ENCODE peak calls at places on chromosomes 2 and 18, in ten cellular contexts. One of them, this sample, is unnamed.

GRCh38 chr2:216298719-216299118 is 73.6 kb downstream of the MARCHF4 start:
- DNase-seq in tibial nerve: no peak
- DNase-seq in D341Med: no peak
- DNase-seq in psoas muscle: no peak
- DNase-seq in aorta: no peak
- DNase-seq in stimulated activated CD4-positive, alpha-beta T cell treated with anti-CD3 and anti-CD28 coated beads, Interleukin-4, amount 100 ng/mL, for 4 hours: no peak
- DNase-seq in DMS 273 treated with DMSO at 0.1 percent for 48 hours: no peak
- DNase-seq in GM12865: no peak
- DNase-seq in amniotic stem cell: peak
- DNase-seq in AG10803: peak
- DNase-seq in this sample: no peak

GRCh38 chr2:155525194-155525593 is 807.3 kb downstream of the NR4A2 start:
- DNase-seq in tibial nerve: no peak
- DNase-seq in D341Med: no peak
- DNase-seq in psoas muscle: no peak
- DNase-seq in aorta: no peak
- DNase-seq in stimulated activated CD4-positive, alpha-beta T cell treated with anti-CD3 and anti-CD28 coated beads, Interleukin-4, amount 100 ng/mL, for 4 hours: no peak
- DNase-seq in DMS 273 treated with DMSO at 0.1 percent for 48 hours: peak
- DNase-seq in GM12865: no peak
- DNase-seq in amniotic stem cell: no peak
- DNase-seq in AG10803: no peak
- DNase-seq in this sample: no peak

GRCh38 chr18:45890606-45891005 is 65.1 kb downstream of the SIGLEC15 start:
- DNase-seq in tibial nerve: no peak
- DNase-seq in D341Med: no peak
- DNase-seq in psoas muscle: no peak
- DNase-seq in aorta: no peak
- DNase-seq in stimulated activated CD4-positive, alpha-beta T cell treated with anti-CD3 and anti-CD28 coated beads, Interleukin-4, amount 100 ng/mL, for 4 hours: no peak
- DNase-seq in DMS 273 treated with DMSO at 0.1 percent for 48 hours: no peak
- DNase-seq in GM12865: no peak
- DNase-seq in amniotic stem cell: no peak
- DNase-seq in AG10803: no peak
- DNase-seq in this sample: no peak

GRCh38 chr2:150802648-150803047 is 315.2 kb upstream of the RND3 start:
- DNase-seq in tibial nerve: no peak
- DNase-seq in D341Med: no peak
- DNase-seq in psoas muscle: no peak
- DNase-seq in aorta: no peak
- DNase-seq in stimulated activated CD4-positive, alpha-beta T cell treated with anti-CD3 and anti-CD28 coated beads, Interleukin-4, amount 100 ng/mL, for 4 hours: no peak
- DNase-seq in DMS 273 treated with DMSO at 0.1 percent for 48 hours: no peak
- DNase-seq in GM12865: no peak
- DNase-seq in amniotic stem cell: no peak
- DNase-seq in AG10803: no peak
- DNase-seq in this sample: no peak

GRCh38 chr2:240245706-240246105 is 105.2 kb upstream of the OTOS start:
- DNase-seq in tibial nerve: no peak
- DNase-seq in D341Med: peak
- DNase-seq in psoas muscle: peak
- DNase-seq in aorta: peak
- DNase-seq in stimulated activated CD4-positive, alpha-beta T cell treated with anti-CD3 and anti-CD28 coated beads, Interleukin-4, amount 100 ng/mL, for 4 hours: no peak
- DNase-seq in DMS 273 treated with DMSO at 0.1 percent for 48 hours: no peak
- DNase-seq in GM12865: no peak
- DNase-seq in amniotic stem cell: no peak
- DNase-seq in AG10803: no peak
- DNase-seq in this sample: no peak

GRCh38 chr2:45432406-45432805 is 178.7 kb downstream of the SRBD1 start:
- DNase-seq in tibial nerve: no peak
- DNase-seq in D341Med: no peak
- DNase-seq in psoas muscle: no peak
- DNase-seq in aorta: no peak
- DNase-seq in stimulated activated CD4-positive, alpha-beta T cell treated with anti-CD3 and anti-CD28 coated beads, Interleukin-4, amount 100 ng/mL, for 4 hours: no peak
- DNase-seq in DMS 273 treated with DMSO at 0.1 percent for 48 hours: no peak
- DNase-seq in GM12865: no peak
- DNase-seq in amniotic stem cell: no peak
- DNase-seq in AG10803: peak
- DNase-seq in this sample: no peak

GRCh38 chr2:155815851-155816250 is 516.7 kb downstream of the NR4A2 start:
- DNase-seq in tibial nerve: no peak
- DNase-seq in D341Med: peak
- DNase-seq in psoas muscle: no peak
- DNase-seq in aorta: no peak
- DNase-seq in stimulated activated CD4-positive, alpha-beta T cell treated with anti-CD3 and anti-CD28 coated beads, Interleukin-4, amount 100 ng/mL, for 4 hours: no peak
- DNase-seq in DMS 273 treated with DMSO at 0.1 percent for 48 hours: peak
- DNase-seq in GM12865: peak
- DNase-seq in amniotic stem cell: no peak
- DNase-seq in AG10803: no peak
- DNase-seq in this sample: no peak

GRCh38 chr2:6916224-6916623 is 988 bp upstream of the RNF144A start:
- DNase-seq in tibial nerve: no peak
- DNase-seq in D341Med: no peak
- DNase-seq in psoas muscle: no peak
- DNase-seq in aorta: no peak
- DNase-seq in stimulated activated CD4-positive, alpha-beta T cell treated with anti-CD3 and anti-CD28 coated beads, Interleukin-4, amount 100 ng/mL, for 4 hours: no peak
- DNase-seq in DMS 273 treated with DMSO at 0.1 percent for 48 hours: no peak
- DNase-seq in GM12865: no peak
- DNase-seq in amniotic stem cell: no peak
- DNase-seq in AG10803: no peak
- DNase-seq in this sample: no peak

This sample was measured in T follicular helper cell.